ENCODE peak calls at places on chromosomes 13 and 19, in eight cellular contexts. One of them, this sample, is unnamed. For H3K4me1, the result is how much of the 10 kb centered on the place peaks cover.

GRCh38 chr13:73215807-73216206 is 157.0 kb downstream of the KLF5 start:
- DNase-seq in CD4-positive, alpha-beta memory T cell: no peak
- DNase-seq in lung: no peak
- DNase-seq in A549: no peak
- DNase-seq in thyroid gland: no peak
- DNase-seq in heart left ventricle: no peak
- DNase-seq in aorta: no peak
- DNase-seq in trophoblast cell: peak
- DNase-seq in this sample: no peak

GRCh38 chr13:37944476-37945442 is 75.2 kb upstream of the TRPC4 start:
- DNase-seq in CD4-positive, alpha-beta memory T cell: no peak
- DNase-seq in lung: no peak
- DNase-seq in A549: no peak
- DNase-seq in thyroid gland: no peak
- DNase-seq in heart left ventricle: no peak
- DNase-seq in aorta: no peak
- DNase-seq in trophoblast cell: no peak
- DNase-seq in this sample: no peak

GRCh38 chr13:29925457-29925856 is 75.0 kb upstream of the UBL3 start:
- DNase-seq in CD4-positive, alpha-beta memory T cell: no peak
- DNase-seq in lung: peak
- DNase-seq in A549: peak
- DNase-seq in thyroid gland: peak
- DNase-seq in heart left ventricle: peak
- DNase-seq in aorta: peak
- DNase-seq in trophoblast cell: peak
- DNase-seq in this sample: peak

GRCh38 chr19:30870861-30871260 is 478.4 kb downstream of the TSHZ3 start:
- DNase-seq in CD4-positive, alpha-beta memory T cell: no peak
- DNase-seq in lung: no peak
- DNase-seq in A549: no peak
- DNase-seq in thyroid gland: peak
- DNase-seq in heart left ventricle: no peak
- DNase-seq in aorta: no peak
- DNase-seq in trophoblast cell: no peak
- DNase-seq in this sample: peak

GRCh38 chr19:17103177-17103576 is 27.6 kb downstream of the MYO9B start:
- DNase-seq in CD4-positive, alpha-beta memory T cell: no peak
- DNase-seq in lung: no peak
- DNase-seq in A549: peak
- DNase-seq in thyroid gland: no peak
- DNase-seq in heart left ventricle: no peak
- DNase-seq in aorta: no peak
- DNase-seq in trophoblast cell: peak
- DNase-seq in this sample: no peak

GRCh38 chr19:18763674-18764590 is 27.2 kb downstream of the COMP start:
- DNase-seq in CD4-positive, alpha-beta memory T cell: no peak
- DNase-seq in lung: peak
- DNase-seq in A549: no peak
- DNase-seq in thyroid gland: peak
- DNase-seq in heart left ventricle: no peak
- DNase-seq in aorta: no peak
- DNase-seq in trophoblast cell: no peak
- DNase-seq in this sample: no peak

GRCh38 chr19:46324277-46324676 is 22.6 kb upstream of the PPP5C start:
- DNase-seq in CD4-positive, alpha-beta memory T cell: no peak
- DNase-seq in lung: no peak
- DNase-seq in A549: no peak
- DNase-seq in thyroid gland: no peak
- DNase-seq in heart left ventricle: no peak
- DNase-seq in aorta: no peak
- DNase-seq in trophoblast cell: no peak
- DNase-seq in this sample: no peak

GRCh38 chr13:108342369-108343289 is 73.1 kb downstream of the TNFSF13B start:
- DNase-seq in CD4-positive, alpha-beta memory T cell: peak
- DNase-seq in lung: no peak
- DNase-seq in A549: peak
- DNase-seq in thyroid gland: no peak
- DNase-seq in heart left ventricle: no peak
- DNase-seq in aorta: no peak
- DNase-seq in trophoblast cell: peak
- DNase-seq in this sample: no peak

DNA sequence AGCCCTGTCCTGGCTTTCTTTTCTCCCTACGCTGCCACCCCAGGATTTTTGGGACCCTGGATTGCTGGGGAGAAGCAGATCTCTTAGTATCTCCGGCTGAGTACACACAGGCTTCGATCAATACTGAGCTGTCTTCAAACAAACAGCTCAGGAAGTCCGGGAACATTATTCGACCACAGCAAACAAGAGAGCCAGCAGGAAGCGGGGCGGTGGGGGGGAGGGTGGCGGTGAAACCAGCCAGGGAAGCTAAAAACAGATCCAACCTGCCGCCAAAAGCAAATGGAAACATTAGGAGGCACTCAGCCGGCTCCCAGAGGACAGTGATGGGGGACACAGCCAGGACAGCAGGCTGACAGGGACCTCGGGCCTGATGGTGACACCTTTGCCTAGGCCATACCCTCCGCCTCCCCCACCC is 12.2 kb upstream of the BCAM start:
- DNase-seq in CD4-positive, alpha-beta memory T cell: peak
- DNase-seq in lung: no peak
- DNase-seq in A549: peak
- DNase-seq in thyroid gland: no peak
- DNase-seq in heart left ventricle: peak
- DNase-seq in aorta: no peak
- DNase-seq in trophoblast cell: no peak
- DNase-seq in this sample: no peak
- H3K4me1 ChIP-seq in CD4-positive, alpha-beta memory T cell: under half
- H3K4me1 ChIP-seq in lung: under half
- H3K4me1 ChIP-seq in A549: under half
- H3K4me1 ChIP-seq in thyroid gland: under half
- H3K4me1 ChIP-seq in heart left ventricle: under half
- H3K4me1 ChIP-seq in aorta: under half
- H3K4me1 ChIP-seq in trophoblast cell: under half
- H3K4me1 ChIP-seq in this sample: under half

GRCh38 chr19:11480081-11480926 is 542 bp downstream of the ELAVL3 start:
- DNase-seq in CD4-positive, alpha-beta memory T cell: no peak
- DNase-seq in lung: no peak
- DNase-seq in A549: no peak
- DNase-seq in thyroid gland: no peak
- DNase-seq in heart left ventricle: no peak
- DNase-seq in aorta: no peak
- DNase-seq in trophoblast cell: no peak
- DNase-seq in this sample: no peak

GRCh38 chr19:11483176-11484111 is 2.6 kb upstream of the ELAVL3 start:
- DNase-seq in CD4-positive, alpha-beta memory T cell: no peak
- DNase-seq in lung: no peak
- DNase-seq in A549: no peak
- DNase-seq in thyroid gland: no peak
- DNase-seq in heart left ventricle: no peak
- DNase-seq in aorta: no peak
- DNase-seq in trophoblast cell: no peak
- DNase-seq in this sample: no peak

GRCh38 chr19:11480927-11481776 is at the start of gene ELAVL3:
- DNase-seq in CD4-positive, alpha-beta memory T cell: peak
- DNase-seq in lung: no peak
- DNase-seq in A549: no peak
- DNase-seq in thyroid gland: no peak
- DNase-seq in heart left ventricle: no peak
- DNase-seq in aorta: no peak
- DNase-seq in trophoblast cell: no peak
- DNase-seq in this sample: no peak

GRCh38 chr19:11481777-11482383 is 1.0 kb upstream of the ELAVL3 start:
- DNase-seq in CD4-positive, alpha-beta memory T cell: peak
- DNase-seq in lung: peak
- DNase-seq in A549: peak
- DNase-seq in thyroid gland: peak
- DNase-seq in heart left ventricle: peak
- DNase-seq in aorta: peak
- DNase-seq in trophoblast cell: peak
- DNase-seq in this sample: no peak

DNA sequence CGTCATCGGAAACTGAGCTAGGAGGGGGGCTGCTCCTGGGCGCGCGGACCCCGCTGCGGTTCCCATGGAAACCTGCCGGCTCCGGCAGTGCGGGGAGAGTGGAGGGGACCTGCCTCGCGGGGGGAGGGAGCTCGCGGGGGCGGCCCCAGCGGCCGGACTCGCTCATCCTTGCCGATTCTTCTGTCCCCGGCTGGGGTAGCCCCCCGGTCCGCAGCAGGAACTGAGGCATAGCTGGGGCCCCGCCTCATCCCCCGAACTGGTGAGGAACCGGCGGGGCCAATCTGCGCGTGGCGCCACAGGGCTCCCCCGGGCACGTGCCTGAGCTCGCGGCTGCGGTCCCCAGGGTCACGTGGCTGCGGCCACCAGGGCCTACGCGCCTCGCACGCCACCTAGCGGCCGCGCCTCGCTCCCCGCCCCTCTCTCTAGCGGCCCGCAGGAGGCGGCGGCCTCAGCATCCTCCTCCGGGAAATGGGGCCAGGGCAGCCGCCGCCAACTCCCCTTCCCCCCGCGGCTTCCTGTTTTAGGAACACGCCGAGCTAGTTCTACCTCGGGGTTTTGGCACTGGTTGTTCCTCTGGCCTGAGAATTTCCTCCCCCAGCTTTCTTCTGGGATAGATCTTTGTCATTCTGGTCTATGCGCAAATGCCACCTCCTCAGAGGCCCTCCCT is 1.7 kb upstream of the ELAVL3 start:
- DNase-seq in CD4-positive, alpha-beta memory T cell: peak
- DNase-seq in lung: peak
- DNase-seq in A549: peak
- DNase-seq in thyroid gland: peak
- DNase-seq in heart left ventricle: peak
- DNase-seq in aorta: peak
- DNase-seq in trophoblast cell: peak
- DNase-seq in this sample: peak
- H3K4me3 ChIP-seq in CD4-positive, alpha-beta memory T cell: no peak
- H3K4me3 ChIP-seq in lung: no peak
- H3K4me3 ChIP-seq in A549: peak
- H3K4me3 ChIP-seq in thyroid gland: no peak
- H3K4me3 ChIP-seq in heart left ventricle: peak
- H3K4me3 ChIP-seq in aorta: no peak
- H3K4me3 ChIP-seq in trophoblast cell: no peak
- H3K4me3 ChIP-seq in this sample: no peak

GRCh38 chr19:11198175-11198534 is 810 bp upstream of the KANK2 start:
- DNase-seq in CD4-positive, alpha-beta memory T cell: no peak
- DNase-seq in lung: no peak
- DNase-seq in A549: no peak
- DNase-seq in thyroid gland: no peak
- DNase-seq in heart left ventricle: no peak
- DNase-seq in aorta: no peak
- DNase-seq in trophoblast cell: no peak
- DNase-seq in this sample: peak

GRCh38 chr19:11197291-11198174 is at the start of gene KANK2:
- DNase-seq in CD4-positive, alpha-beta memory T cell: peak
- DNase-seq in lung: peak
- DNase-seq in A549: peak
- DNase-seq in thyroid gland: peak
- DNase-seq in heart left ventricle: peak
- DNase-seq in aorta: peak
- DNase-seq in trophoblast cell: peak
- DNase-seq in this sample: peak

GRCh38 chr19:11195169-11195568 is 2.2 kb downstream of the KANK2 start:
- DNase-seq in CD4-positive, alpha-beta memory T cell: no peak
- DNase-seq in lung: no peak
- DNase-seq in A549: no peak
- DNase-seq in thyroid gland: no peak
- DNase-seq in heart left ventricle: peak
- DNase-seq in aorta: no peak
- DNase-seq in trophoblast cell: no peak
- DNase-seq in this sample: peak

GRCh38 chr19:11195681-11196080 is 1.7 kb downstream of the KANK2 start:
- DNase-seq in CD4-positive, alpha-beta memory T cell: no peak
- DNase-seq in lung: no peak
- DNase-seq in A549: no peak
- DNase-seq in thyroid gland: no peak
- DNase-seq in heart left ventricle: no peak
- DNase-seq in aorta: no peak
- DNase-seq in trophoblast cell: no peak
- DNase-seq in this sample: no peak

GRCh38 chr19:11196406-11197287 is 698 bp downstream of the KANK2 start:
- DNase-seq in CD4-positive, alpha-beta memory T cell: no peak
- DNase-seq in lung: peak
- DNase-seq in A549: no peak
- DNase-seq in thyroid gland: peak
- DNase-seq in heart left ventricle: peak
- DNase-seq in aorta: peak
- DNase-seq in trophoblast cell: no peak
- DNase-seq in this sample: peak
- H3K4me1 ChIP-seq in CD4-positive, alpha-beta memory T cell: under half
- H3K4me1 ChIP-seq in lung: under half
- H3K4me1 ChIP-seq in A549: under half
- H3K4me1 ChIP-seq in thyroid gland: under half
- H3K4me1 ChIP-seq in heart left ventricle: half or more
- H3K4me1 ChIP-seq in aorta: under half
- H3K4me1 ChIP-seq in trophoblast cell: under half
- H3K4me1 ChIP-seq in this sample: under half

DNA sequence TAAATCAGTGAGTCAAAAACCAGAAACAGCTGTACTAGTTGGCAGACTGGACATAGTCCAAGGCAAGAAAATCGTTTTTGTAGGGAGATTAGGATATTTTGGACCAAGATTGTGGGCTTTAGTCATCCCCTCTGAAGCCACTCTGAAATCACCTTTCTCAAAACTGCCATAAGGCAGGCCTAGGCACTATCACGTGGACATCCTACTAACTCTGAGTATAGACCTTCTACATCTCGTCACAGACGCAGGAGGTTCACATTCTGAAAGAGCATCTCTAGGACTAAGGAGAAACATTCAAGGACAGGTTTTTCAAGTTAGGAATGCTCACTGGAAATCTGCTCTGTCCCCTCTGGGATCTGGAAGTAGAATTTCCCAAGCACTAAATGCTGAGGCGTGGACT is 2.4 kb upstream of the RUBCNL start:
- DNase-seq in CD4-positive, alpha-beta memory T cell: no peak
- DNase-seq in lung: no peak
- DNase-seq in A549: no peak
- DNase-seq in thyroid gland: no peak
- DNase-seq in heart left ventricle: no peak
- DNase-seq in aorta: no peak
- DNase-seq in trophoblast cell: no peak
- DNase-seq in this sample: no peak
- H3K4me3 ChIP-seq in CD4-positive, alpha-beta memory T cell: no peak
- H3K4me3 ChIP-seq in lung: no peak
- H3K4me3 ChIP-seq in A549: no peak
- H3K4me3 ChIP-seq in thyroid gland: no peak
- H3K4me3 ChIP-seq in heart left ventricle: no peak
- H3K4me3 ChIP-seq in aorta: no peak
- H3K4me3 ChIP-seq in trophoblast cell: no peak
- H3K4me3 ChIP-seq in this sample: no peak

GRCh38 chr19:11192957-11193939 is 4.1 kb downstream of the KANK2 start:
- DNase-seq in CD4-positive, alpha-beta memory T cell: no peak
- DNase-seq in lung: no peak
- DNase-seq in A549: no peak
- DNase-seq in thyroid gland: no peak
- DNase-seq in heart left ventricle: no peak
- DNase-seq in aorta: no peak
- DNase-seq in trophoblast cell: no peak
- DNase-seq in this sample: no peak
- H3K4me1 ChIP-seq in CD4-positive, alpha-beta memory T cell: under half
- H3K4me1 ChIP-seq in lung: under half
- H3K4me1 ChIP-seq in A549: under half
- H3K4me1 ChIP-seq in thyroid gland: under half
- H3K4me1 ChIP-seq in heart left ventricle: half or more
- H3K4me1 ChIP-seq in aorta: under half
- H3K4me1 ChIP-seq in trophoblast cell: under half
- H3K4me1 ChIP-seq in this sample: under half